ENCODE peak calls at places on chromosomes 7 and 10, in four cellular contexts. H, M, K and R are unnamed samples.

GRCh38 chr10:55668326-55668922 is 692.6 kb downstream of the ZWINT start:
- DNase-seq in H (no peak), M (no peak), K (no peak), R (no peak)

GRCh38 chr10:132282667-132283603 is 24.8 kb downstream of the STK32C start:
- DNase-seq in H (no peak), M (no peak), K (no peak), R (peak)

GRCh38 chr10:89706011-89706410 is 4.6 kb downstream of the KIF20B start:
- DNase-seq in H (no peak), M (no peak), K (no peak), R (no peak)

GRCh38 chr7:31896929-31897328 is 173.3 kb downstream of the PDE1C start:
- DNase-seq in H (no peak), M (no peak), K (no peak), R (no peak)

GRCh38 chr7:130071701-130072622 is 1.6 kb downstream of the KLHDC10 start:
- DNase-seq in H (peak), M (peak), K (peak), R (no peak)

GRCh38 chr7:74344128-74344496 is 54.9 kb downstream of the CLIP2 start:
- DNase-seq in H (no peak), M (no peak), K (no peak), R (no peak)

GRCh38 chr10:32957341-32958084 is 517 bp downstream of the ITGB1 start:
- DNase-seq in H (peak), M (peak), K (peak), R (peak)

GRCh38 chr7:73973091-73973490 is 54.9 kb upstream of the ELN start:
- DNase-seq in H (no peak), M (peak), K (peak), R (peak)

GRCh38 chr7:99919814-99920618 is 686 bp upstream of the TRIM4 start:
- DNase-seq in H (no peak), M (no peak), K (no peak), R (no peak)

GRCh38 chr10:30433286-30433778 is 652 bp upstream of the MAP3K8 start:
- DNase-seq in H (peak), M (peak), K (peak), R (peak)

GRCh38 chr7:34091330-34091917 is 186.1 kb downstream of the BMPER start:
- DNase-seq in H (no peak), M (no peak), K (peak), R (no peak)

GRCh38 chr7:37354661-37355131 is 94.0 kb downstream of the ELMO1 start:
- DNase-seq in H (peak), M (peak), K (no peak), R (peak)

GRCh38 chr7:374706-375490 is 84.9 kb downstream of the FOXL3 start:
- DNase-seq in H (no peak), M (peak), K (peak), R (peak)

GRCh38 chr10:76405932-76406331 is 974.5 kb downstream of the LRMDA start:
- DNase-seq in H (no peak), M (no peak), K (no peak), R (no peak)

GRCh38 chr10:20855398-20856038 is 41.6 kb downstream of the NEBL start:
- DNase-seq in H (no peak), M (no peak), K (no peak), R (no peak)

DNA sequence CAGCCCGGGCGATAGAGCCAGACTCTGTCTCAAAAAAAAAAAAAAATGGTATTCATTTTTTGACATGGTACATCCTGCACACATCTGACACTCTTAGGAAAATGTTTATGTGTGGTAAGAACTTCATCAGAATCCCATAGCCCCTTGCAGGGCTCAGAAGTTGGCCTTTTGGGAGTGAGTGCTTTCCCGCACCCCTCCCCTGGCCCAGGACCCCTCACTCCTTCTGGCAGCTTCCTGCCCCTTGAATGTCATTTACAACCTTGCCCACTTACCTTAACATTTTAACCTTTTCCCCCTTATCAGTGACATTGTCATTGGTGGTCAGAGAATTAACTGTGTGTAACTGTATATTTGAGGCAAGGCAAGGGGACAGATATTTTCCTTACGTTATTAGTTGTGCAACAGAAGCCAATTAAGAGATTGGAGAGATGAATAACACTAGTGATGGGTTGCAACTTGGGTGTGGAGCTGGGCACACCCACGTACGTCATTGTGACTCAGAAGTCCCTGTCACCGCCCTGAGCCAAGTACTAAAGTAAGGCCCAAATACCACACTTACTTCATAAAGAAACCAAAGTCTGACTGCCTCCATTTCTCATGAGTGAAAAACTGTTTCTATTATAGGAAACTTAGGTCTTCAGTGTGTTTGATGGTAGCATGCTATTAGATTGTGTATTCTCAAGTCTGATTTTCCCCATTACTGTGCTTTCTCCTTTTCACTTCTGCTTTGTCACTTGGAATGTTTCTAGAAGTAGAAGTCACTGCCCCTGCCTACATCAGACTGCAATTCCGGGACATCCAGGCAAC is 31.6 kb downstream of the OGDH start:
- DNase-seq in H (peak), M (peak), K (peak), R (no peak)
- TF ChIP-seq POLR2A in H (no peak), M (no peak), K (no peak), R (no peak)

GRCh38 chr7:107563761-107564552 is at the start of the genes COG5 and DUS4L:
- DNase-seq in H (peak), M (peak), K (peak), R (peak)
- TF ChIP-seq POLR2A in H (no peak), M (peak), K (no peak), R (peak)

GRCh38 chr7:30471205-30471604 is 7.4 kb downstream of the NOD1 start:
- DNase-seq in H (peak), M (peak), K (no peak), R (no peak)
- TF ChIP-seq POLR2A in H (no peak), M (no peak), K (no peak), R (no peak)

GRCh38 chr10:58384999-58385783 is at the start of gene TFAM:
- DNase-seq in H (peak), M (peak), K (peak), R (peak)
- TF ChIP-seq POLR2A in H (peak), M (peak), K (no peak), R (no peak)

DNA sequence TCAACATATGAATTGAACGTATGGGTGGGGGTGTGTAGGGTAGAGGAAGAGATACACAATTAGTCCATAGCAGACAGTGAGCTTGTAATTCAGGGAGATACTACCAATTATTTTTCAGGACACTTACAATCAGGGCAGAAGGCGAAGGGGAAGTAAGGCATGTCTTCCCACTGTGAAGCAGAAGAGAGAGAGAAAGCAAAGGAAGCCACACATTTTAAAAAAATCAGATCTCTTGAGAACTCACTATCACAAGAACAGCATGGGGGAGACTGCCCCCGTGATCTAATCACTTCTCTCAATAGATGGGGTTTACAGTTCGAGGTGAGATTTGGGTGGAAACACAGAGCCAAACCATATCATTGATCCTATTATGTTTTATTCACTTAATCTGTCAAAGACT is 116.4 kb upstream of the RPA3 start:
- DNase-seq in H (no peak), M (no peak), K (no peak), R (no peak)
- TF ChIP-seq POLR2A in H (no peak), M (no peak), K (no peak), R (no peak)

DNA sequence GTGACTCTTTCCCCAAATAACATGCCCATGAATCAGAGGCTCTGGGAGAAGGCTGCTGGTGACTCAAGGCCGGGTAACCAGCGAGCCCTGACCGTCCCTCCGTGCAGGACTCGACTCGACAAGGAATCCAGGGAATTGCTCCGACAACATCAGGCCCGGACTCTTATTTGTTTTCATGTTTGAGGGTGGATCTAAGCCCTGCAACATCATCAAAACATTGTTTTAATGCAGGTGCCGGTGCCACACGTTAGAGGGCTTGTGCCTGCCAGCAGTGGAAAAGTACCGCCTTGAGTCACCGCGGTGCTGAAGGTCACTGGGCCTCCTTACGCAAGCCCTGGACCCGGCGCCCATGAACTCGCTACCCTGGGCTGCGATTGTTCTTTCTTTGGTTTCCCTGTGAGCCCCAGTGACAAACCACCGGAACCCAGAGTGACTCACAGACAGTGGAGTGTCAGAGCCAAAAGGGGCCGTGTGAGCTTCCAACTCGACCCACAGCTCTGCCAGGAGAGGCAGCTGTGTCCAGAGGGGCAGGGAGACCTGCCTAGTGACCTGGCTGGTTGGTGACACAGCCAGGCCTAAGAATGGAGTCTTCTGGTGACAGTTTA is 139.4 kb upstream of the SHH start:
- DNase-seq in H (peak), M (no peak), K (peak), R (no peak)
- TF ChIP-seq POLR2A in H (no peak), M (no peak), K (no peak), R (no peak)

DNA sequence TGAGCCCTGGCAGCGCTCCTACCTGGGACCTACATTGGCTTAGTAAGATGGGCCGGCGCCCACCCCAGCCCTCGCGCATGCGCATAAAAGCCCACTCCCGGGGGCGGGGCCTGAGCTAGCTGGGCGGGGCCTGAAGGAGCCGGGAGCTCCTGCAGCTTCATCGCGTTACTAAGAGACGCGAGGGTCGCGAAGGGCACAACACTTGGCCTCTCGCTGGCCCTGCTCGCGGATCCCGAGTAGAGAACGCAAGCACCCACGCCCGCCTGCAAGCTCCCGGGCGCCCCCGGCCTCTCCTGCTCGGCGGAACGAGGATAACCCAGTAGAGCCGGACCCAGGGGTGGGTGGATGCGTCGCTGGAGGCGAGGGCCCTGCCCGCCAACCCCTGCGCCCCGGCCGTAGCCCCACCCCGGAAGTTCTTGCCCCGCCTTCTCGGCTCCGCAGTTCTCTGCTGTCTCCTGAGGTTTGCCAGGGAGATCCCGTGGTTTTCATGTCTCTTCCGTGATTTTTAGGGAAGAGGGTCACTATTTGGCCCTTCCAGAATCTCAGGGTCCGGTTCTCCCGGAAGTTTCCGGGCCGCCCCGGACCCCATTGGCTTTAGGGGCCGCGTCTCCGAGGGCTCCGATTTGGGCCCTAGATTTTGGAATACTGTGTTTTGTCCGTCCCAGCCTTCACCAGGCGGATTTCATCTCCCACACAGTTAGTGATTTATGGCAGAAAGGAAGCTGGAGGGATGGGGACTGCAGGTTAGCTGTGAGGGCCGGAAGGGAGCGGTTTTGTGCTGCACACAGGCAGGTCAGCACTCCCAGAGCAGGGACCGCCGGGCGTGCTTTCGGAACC is at the start of gene MEIG1:
- DNase-seq in H (peak), M (peak), K (peak), R (peak)
- TF ChIP-seq POLR2A in H (no peak), M (peak), K (no peak), R (no peak)

GRCh38 chr10:13352519-13352918 is 4.4 kb upstream of the SEPHS1 start:
- DNase-seq in H (no peak), M (no peak), K (no peak), R (no peak)

GRCh38 chr10:13348216-13349017 is at the start of gene SEPHS1:
- DNase-seq in H (peak), M (peak), K (peak), R (peak)

GRCh38 chr10:13347235-13348156 is 597 bp downstream of the SEPHS1 start:
- DNase-seq in H (peak), M (peak), K (peak), R (peak)

GRCh38 chr10:13351340-13351915 is 3.3 kb upstream of the SEPHS1 start:
- DNase-seq in H (no peak), M (no peak), K (no peak), R (no peak)

DNA sequence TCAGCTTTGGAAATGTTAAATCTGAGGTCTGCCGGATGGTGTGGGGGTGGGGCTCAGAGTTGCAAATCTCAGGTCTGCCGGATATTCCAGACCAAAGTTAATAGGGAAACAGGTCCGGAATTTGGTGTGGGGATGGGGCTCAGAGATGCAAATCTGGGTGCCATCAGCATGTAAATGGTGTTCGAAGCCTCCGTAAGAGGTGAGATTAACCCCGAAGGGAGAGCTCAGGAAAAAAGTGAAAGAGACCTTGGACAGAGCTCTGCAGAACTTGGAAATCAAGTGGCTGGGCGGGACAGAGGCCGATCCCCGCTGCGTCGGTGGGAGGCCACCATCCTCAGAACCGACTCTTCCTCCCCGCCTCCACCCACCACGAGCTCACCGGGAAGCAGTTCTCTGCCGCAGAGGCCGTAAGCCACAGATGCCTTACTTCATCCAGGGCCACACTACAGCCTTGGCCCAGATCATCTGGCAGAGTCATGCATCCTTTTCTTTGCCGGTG is 1.7 kb upstream of the SEPHS1 start:
- DNase-seq in H (peak), M (peak), K (peak), R (peak)
- TF ChIP-seq POLR2A in H (no peak), M (no peak), K (no peak), R (no peak)